ENCODE peak calls at places on chromosomes 16 and 17, in four cellular contexts. W, M, P and A are unnamed samples. For H3K9me3, the result is how much of the 10 kb centered on the place peaks cover.

GRCh38 chr17:80679816-80680215 is 135.2 kb downstream of the RPTOR start:
- DNase-seq in W (no peak), M (no peak), P (no peak), A (no peak)

GRCh38 chr17:28547623-28548416 is 4.6 kb downstream of the UNC119 start:
- DNase-seq in M (peak), P (peak), W (peak), A (peak)

GRCh38 chr16:84955427-84955826 is 55.9 kb downstream of the ZDHHC7 start:
- DNase-seq in M (no peak), P (no peak), W (no peak), A (peak)

GRCh38 chr16:83928341-83929055 is 24.5 kb upstream of the OSGIN1 start:
- DNase-seq in M (no peak), P (peak), W (no peak), A (no peak)

GRCh38 chr16:1770328-1771071 is 843 bp downstream of the NME3 start:
- DNase-seq in P (no peak), M (peak), W (peak), A (peak)

GRCh38 chr17:7479389-7480192 is at the start of gene ZBTB4:
- DNase-seq in W (peak), P (peak), M (peak), A (peak)

GRCh38 chr16:72898216-72898825 is 149.6 kb downstream of the ZFHX3 start:
- DNase-seq in P (no peak), W (no peak), M (peak), A (no peak)

GRCh38 chr17:50222922-50223321 is 21.5 kb upstream of the COL1A1 start:
- DNase-seq in W (no peak), P (no peak), M (no peak), A (no peak)

GRCh38 chr17:8835106-8835505 is 32.4 kb downstream of the PIK3R6 start:
- DNase-seq in W (no peak), P (no peak), M (no peak), A (no peak)

GRCh38 chr17:58531661-58532554 is 17.5 kb upstream of the MTMR4 start:
- DNase-seq in M (peak), W (peak), P (peak), A (peak)

GRCh38 chr17:12545877-12546513 is 119.7 kb upstream of the MYOCD start:
- DNase-seq in P (peak), M (peak), W (peak), A (peak)

DNA sequence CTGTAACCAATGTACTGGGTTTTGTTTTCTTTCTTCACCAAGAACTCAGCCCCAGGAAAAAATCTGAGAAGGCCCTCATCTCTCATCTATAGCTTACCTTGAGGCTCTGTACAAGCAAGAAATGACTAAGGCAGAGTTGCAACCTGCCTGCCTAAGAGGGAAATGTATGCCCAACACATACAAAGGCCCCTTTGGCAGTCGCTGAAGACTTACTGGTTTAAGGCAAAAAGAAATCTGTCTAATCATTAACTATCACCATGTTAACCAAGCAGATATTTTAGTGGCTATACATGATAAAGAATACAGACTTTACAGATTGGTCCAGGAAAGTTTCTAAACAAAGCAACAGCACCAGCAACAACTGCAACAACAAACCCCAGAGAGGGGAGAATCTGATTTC is 14.2 kb downstream of the ZNF624 start:
- DNase-seq in W (no peak), M (no peak), P (no peak), A (no peak)
- H3K9me3 ChIP-seq in W (under half), M (under half), P (under half), A (under half)

DNA sequence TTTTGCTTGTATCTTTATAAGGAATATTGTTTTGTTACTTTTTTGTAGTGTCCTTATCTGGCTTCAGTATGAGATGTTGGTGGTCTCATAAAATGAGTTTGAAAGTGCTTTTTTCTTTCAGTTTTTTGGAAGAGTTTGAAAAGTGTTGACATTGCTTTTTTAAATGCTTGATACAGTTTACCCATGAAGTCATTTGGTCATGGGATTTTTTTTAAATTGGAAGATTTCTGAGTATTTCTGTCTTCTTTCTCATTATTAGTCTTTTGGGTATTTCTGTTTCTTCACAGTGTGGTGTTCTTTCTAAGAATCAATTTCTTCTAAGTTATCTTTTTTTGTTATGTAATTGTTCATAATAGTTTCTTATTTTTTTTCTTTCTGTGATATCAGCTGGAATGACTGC is 15.1 kb downstream of the ZNF267 start:
- DNase-seq in M (no peak), P (no peak), W (no peak), A (no peak)
- H3K9me3 ChIP-seq in M (under half), P (under half), W (under half), A (under half)

GRCh38 chr16:75169899-75170405 is 21.6 kb downstream of the ZFP1 start:
- DNase-seq in P (no peak), W (no peak), M (no peak), A (no peak)
- H3K9me3 ChIP-seq in P (half or more), W (half or more), M (under half), A (under half)

GRCh38 chr17:68103148-68103547 is 67.6 kb downstream of the KPNA2 start:
- DNase-seq in M (no peak), W (no peak), P (peak), A (no peak)

GRCh38 chr17:68097161-68097805 is 61.7 kb downstream of the KPNA2 start:
- DNase-seq in W (no peak), M (no peak), P (peak), A (no peak)

GRCh38 chr17:68101992-68102758 is 66.6 kb downstream of the KPNA2 start:
- DNase-seq in P (peak), W (no peak), M (peak), A (peak)

GRCh38 chr17:68100000-68100641 is 64.6 kb downstream of the KPNA2 start:
- DNase-seq in W (no peak), M (no peak), P (no peak), A (no peak)

DNA sequence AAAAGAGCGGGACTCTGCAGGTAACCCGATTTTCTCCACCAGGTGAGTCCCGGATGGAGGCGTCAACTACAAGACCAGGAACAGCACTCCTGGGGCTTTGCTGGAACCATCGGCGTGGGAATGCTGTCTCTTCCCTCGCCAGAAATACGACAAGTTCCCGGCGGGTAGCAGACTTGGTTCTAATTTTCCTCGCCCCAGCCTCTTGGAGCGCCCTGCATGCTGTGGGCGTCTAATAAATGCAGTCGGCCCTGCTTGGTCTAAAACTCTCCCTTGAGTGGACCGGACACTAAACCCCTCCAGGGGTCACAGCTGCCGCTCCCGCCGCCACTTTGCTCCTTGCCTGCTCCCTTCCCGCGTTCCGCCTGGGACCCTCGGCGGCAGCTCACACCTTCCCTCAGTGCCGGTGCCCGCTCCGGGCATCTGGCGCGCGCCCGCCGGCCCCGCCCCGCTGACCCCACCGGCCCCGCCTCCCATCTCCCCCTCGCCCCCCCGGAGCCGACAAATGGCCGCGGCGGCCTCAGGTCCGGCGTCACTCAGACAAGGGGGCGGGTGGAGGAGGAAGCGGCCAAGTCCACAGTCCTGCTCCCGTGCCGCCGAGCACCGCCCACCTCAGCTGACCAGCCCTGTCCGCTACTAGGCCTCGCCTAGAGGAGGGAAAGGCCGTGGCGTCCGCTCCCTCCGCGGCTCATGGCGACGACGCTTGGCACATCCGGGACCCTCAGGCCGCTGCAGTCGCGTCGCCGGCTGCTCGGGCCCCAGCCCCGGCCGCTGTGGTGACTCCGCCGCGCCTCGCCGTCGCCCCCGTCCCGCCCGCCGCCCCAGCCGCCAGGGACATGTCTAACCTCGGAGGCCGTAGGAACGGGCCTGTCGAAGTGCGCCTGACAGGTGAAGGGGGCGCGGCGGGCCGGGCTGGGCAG is 65.8 kb downstream of the KPNA2 start:
- DNase-seq in P (peak), W (peak), M (peak), A (peak)
- H3K9me3 ChIP-seq in P (under half), W (under half), M (under half), A (under half)

GRCh38 chr17:83182620-83183063 is 103.2 kb downstream of the METRNL start:
- DNase-seq in W (no peak), M (no peak), P (no peak), A (peak)
- H3K9me3 ChIP-seq in W (under half), M (under half), P (under half), A (under half)

GRCh38 chr17:83194761-83195329 is 115.4 kb downstream of the METRNL start:
- DNase-seq in M (no peak), W (peak), P (peak), A (peak)

GRCh38 chr17:83196973-83197880 is 117.8 kb downstream of the METRNL start:
- DNase-seq in M (peak), P (peak), W (peak), A (peak)

GRCh38 chr17:83194189-83194565 is 114.8 kb downstream of the METRNL start:
- DNase-seq in W (peak), P (no peak), M (no peak), A (peak)

GRCh38 chr17:83196088-83196765 is 116.8 kb downstream of the METRNL start:
- DNase-seq in W (peak), M (peak), P (peak), A (peak)

DNA sequence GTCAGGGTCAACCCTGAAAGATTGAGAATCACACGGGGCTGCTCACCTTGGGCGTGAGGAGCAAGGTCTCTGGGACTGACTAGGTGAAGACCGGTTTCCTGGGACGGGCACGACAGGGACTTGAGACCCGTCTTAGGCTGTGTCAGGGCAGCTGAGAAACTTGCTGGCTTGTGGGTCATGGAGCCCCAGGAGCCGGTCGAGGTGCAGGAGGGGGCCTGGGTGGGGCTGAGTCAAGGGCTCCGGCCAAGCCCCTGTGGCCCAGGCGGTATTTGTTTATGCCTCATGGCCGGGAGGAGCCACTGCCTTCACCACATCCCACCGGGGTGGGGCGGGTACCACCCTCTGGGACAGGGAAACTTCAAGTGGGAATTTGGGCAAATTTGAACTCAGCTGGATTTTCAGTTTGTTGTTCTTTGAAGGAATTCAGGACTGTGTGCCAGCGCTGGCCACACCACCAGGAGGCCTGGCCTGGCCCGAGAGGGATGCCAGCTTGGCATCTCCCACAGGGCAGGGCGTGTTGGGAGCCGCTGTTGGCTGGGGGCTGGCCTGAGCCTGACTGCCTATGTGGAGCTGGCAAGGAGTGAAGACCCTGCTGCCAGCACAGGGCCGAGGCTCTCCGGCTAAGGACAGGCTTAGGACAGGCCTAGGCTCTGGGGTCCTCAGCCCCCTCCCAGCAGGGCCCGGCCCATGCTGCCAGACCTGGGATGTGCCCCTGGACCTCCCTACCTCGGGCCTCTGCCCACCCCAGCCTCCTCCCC is 116.1 kb downstream of the METRNL start:
- DNase-seq in M (no peak), W (peak), P (peak), A (no peak)
- H3K9me3 ChIP-seq in M (under half), W (under half), P (under half), A (under half)

GRCh38 chr17:44209786-44210341 is 9.6 kb downstream of the UBTF start:
- DNase-seq in M (no peak), P (no peak), W (peak), A (no peak)
- H3K9me3 ChIP-seq in M (under half), P (under half), W (under half), A (under half)